ENCODE peak calls at places on chromosomes 1 and 21, in four cellular contexts. X is iPS DF 6.9, P is EL, S is amniotic stem cell. L is an unnamed sample.

GRCh38 chr1:180757657-180758056 is 125.8 kb downstream of the XPR1 start:
- DNase-seq in P (no peak), S (no peak), X (no peak), L (no peak)

GRCh38 chr1:57782357-57782756 is 358.5 kb upstream of the DAB1 start:
- DNase-seq in P (no peak), X (no peak), S (no peak), L (no peak)

GRCh38 chr1:154822717-154823116 is 47.4 kb downstream of the KCNN3 start:
- DNase-seq in X (no peak), S (no peak), P (no peak), L (no peak)

GRCh38 chr1:56525463-56526155 is 53.8 kb downstream of the PLPP3 start:
- DNase-seq in P (peak), X (no peak), S (no peak), L (no peak)

GRCh38 chr1:179742717-179743678 is at the start of gene FAM163A:
- DNase-seq in P (no peak), X (no peak), S (no peak), L (no peak)

GRCh38 chr21:27498025-27498424 is 531.1 kb upstream of the ADAMTS5 start:
- DNase-seq in S (no peak), P (peak), X (no peak), L (no peak)

GRCh38 chr1:78577257-78578100 is 42.8 kb upstream of the IFI44L start:
- DNase-seq in X (no peak), S (no peak), P (no peak), L (no peak)

GRCh38 chr1:240093120-240093961 is 1.7 kb downstream of the FMN2 start:
- DNase-seq in S (no peak), P (peak), X (no peak), L (peak)

GRCh38 chr1:80542231-80542630 is 1258.5 kb upstream of the ADGRL2 start:
- DNase-seq in S (peak), P (peak), X (no peak), L (no peak)

GRCh38 chr1:167808690-167809089 is 86.9 kb downstream of the MPZL1 start:
- DNase-seq in X (no peak), S (no peak), P (no peak), L (no peak)

GRCh38 chr21:42574234-42575027 is 60.8 kb downstream of the SLC37A1 start:
- DNase-seq in P (peak), S (no peak), X (no peak), L (no peak)

GRCh38 chr1:97427371-97427770 is 493.5 kb downstream of the DPYD start:
- DNase-seq in S (no peak), P (no peak), X (no peak), L (no peak)

GRCh38 chr1:21818661-21819060 is 6.6 kb downstream of the LDLRAD2 start:
- DNase-seq in S (no peak), P (peak), X (peak), L (peak)

GRCh38 chr1:166999500-166999899 is 10.4 kb downstream of the MAEL start:
- DNase-seq in X (no peak), S (no peak), P (no peak), L (no peak)

GRCh38 chr21:29904359-29905282 is 35.2 kb downstream of the GRIK1 start:
- DNase-seq in S (no peak), P (peak), X (no peak), L (no peak)

GRCh38 chr1:186303911-186304310 is 71.1 kb downstream of the TPR start:
- DNase-seq in S (no peak), P (no peak), X (no peak), L (no peak)

GRCh38 chr21:45241357-45241756 is 46.3 kb downstream of the POFUT2 start:
- DNase-seq in P (no peak), X (no peak), S (no peak), L (no peak)

GRCh38 chr21:41475714-41476405 is 32.1 kb downstream of the TMPRSS2 start:
- DNase-seq in P (no peak), S (no peak), X (no peak), L (no peak)

GRCh38 chr1:20494609-20495311 is 8.8 kb upstream of the CAMK2N1 start:
- DNase-seq in X (no peak), S (peak), P (peak), L (no peak)

GRCh38 chr1:238370600-238370999 is 479.9 kb upstream of the ZP4 start:
- DNase-seq in P (no peak), S (no peak), X (no peak), L (no peak)

GRCh38 chr1:232900818-232901217 is 49.6 kb upstream of the NTPCR start:
- DNase-seq in X (no peak), S (no peak), P (no peak), L (no peak)

GRCh38 chr1:41474490-41475271 is 9.8 kb downstream of the EDN2 start:
- DNase-seq in P (no peak), S (no peak), X (no peak), L (no peak)

GRCh38 chr1:160904783-160905616 is 20.0 kb upstream of the ITLN1 start:
- DNase-seq in X (no peak), P (no peak), S (no peak), L (no peak)

GRCh38 chr21:32020551-32020950 is 147.7 kb downstream of the HUNK start:
- DNase-seq in S (no peak), X (no peak), P (no peak), L (no peak)

GRCh38 chr1:61353797-61354406 is 271.5 kb downstream of the NFIA start:
- DNase-seq in P (no peak), S (no peak), X (no peak), L (no peak)

GRCh38 chr1:21725738-21726392 is 56.7 kb upstream of the RAP1GAP start:
- DNase-seq in S (no peak), P (no peak), X (no peak), L (no peak)

GRCh38 chr1:216616425-216616824 is 106.8 kb downstream of the ESRRG start:
- DNase-seq in X (no peak), S (no peak), P (no peak), L (no peak)

GRCh38 chr1:156889802-156890585 is 3.5 kb upstream of the PEAR1 start:
- DNase-seq in P (peak), X (peak), S (peak), L (peak)

GRCh38 chr1:76826072-76826827 is 41.0 kb upstream of the ST6GALNAC5 start:
- DNase-seq in X (no peak), S (no peak), P (peak), L (no peak)

GRCh38 chr1:34113362-34113761 is 51.7 kb downstream of the CSMD2 start:
- DNase-seq in P (no peak), S (no peak), X (peak), L (no peak)

L was measured in GM12892.